ENCODE peak calls at places on chromosomes 7 and 10, in nine cellular contexts. Y, A, K, M, N, D, T, S and G are unnamed samples.

GRCh38 chr7:25820432-25821040 is 331.5 kb upstream of the NFE2L3 start:
- DNase-seq in Y (no peak), A (no peak), K (no peak), M (no peak), N (no peak), D (no peak), T (no peak), S (peak), G (no peak)

GRCh38 chr7:123641901-123642300 is 13.8 kb upstream of the LMOD2 start:
- DNase-seq in Y (no peak), A (no peak), K (no peak), M (no peak), N (no peak), D (no peak), T (no peak), S (no peak), G (no peak)

GRCh38 chr7:26265499-26266075 is 26.1 kb upstream of the SNX10 start:
- DNase-seq in Y (no peak), A (no peak), K (no peak), M (no peak), N (no peak), D (peak), T (no peak), S (no peak), G (no peak)

GRCh38 chr7:24967696-24968095 is 12.3 kb downstream of the OSBPL3 start:
- DNase-seq in Y (no peak), A (no peak), K (no peak), M (no peak), N (no peak), D (no peak), T (no peak), S (no peak), G (no peak)

GRCh38 chr10:21727452-21728168 is 193.6 kb downstream of the MLLT10 start:
- DNase-seq in Y (no peak), A (no peak), K (peak), M (peak), N (no peak), D (peak), T (peak), S (peak), G (no peak)

GRCh38 chr10:42972946-42973345 is 103.9 kb upstream of the RET start:
- DNase-seq in Y (no peak), A (no peak), K (no peak), M (no peak), N (no peak), D (no peak), T (no peak), S (no peak), G (no peak)

GRCh38 chr7:90309872-90310271 is 11.2 kb downstream of the FAM237B start:
- DNase-seq in Y (no peak), A (no peak), K (no peak), M (no peak), N (no peak), D (no peak), T (no peak), S (no peak), G (no peak)

GRCh38 chr10:78307576-78307975 is 273.9 kb downstream of the RPS24 start:
- DNase-seq in Y (no peak), A (no peak), K (no peak), M (no peak), N (no peak), D (no peak), T (no peak), S (no peak), G (no peak)

GRCh38 chr7:87797798-87798403 is 78.3 kb downstream of the SLC25A40 start:
- DNase-seq in Y (peak), A (no peak), K (no peak), M (peak), N (peak), D (peak), T (peak), S (peak), G (peak)

GRCh38 chr7:47344171-47344955 is 237.5 kb downstream of the TNS3 start:
- DNase-seq in Y (no peak), A (no peak), K (peak), M (no peak), N (no peak), D (no peak), T (no peak), S (no peak), G (no peak)

GRCh38 chr10:92867235-92867634 is 18.9 kb downstream of the EXOC6 start:
- DNase-seq in Y (no peak), A (no peak), K (no peak), M (no peak), N (no peak), D (no peak), T (no peak), S (no peak), G (no peak)

GRCh38 chr10:131775833-131776232 is 125.0 kb upstream of the PPP2R2D start:
- DNase-seq in Y (no peak), A (no peak), K (peak), M (no peak), N (no peak), D (no peak), T (no peak), S (no peak), G (no peak)

GRCh38 chr10:126270116-126270515 is 118.2 kb downstream of the ADAM12 start:
- DNase-seq in Y (peak), A (no peak), K (no peak), M (peak), N (no peak), D (peak), T (peak), S (peak), G (no peak)

GRCh38 chr7:42232275-42232674 is 4.7 kb downstream of the GLI3 start:
- DNase-seq in Y (peak), A (no peak), K (no peak), M (peak), N (no peak), D (peak), T (peak), S (peak), G (no peak)

GRCh38 chr10:60098676-60099601 is 192.6 kb upstream of the CCDC6 start:
- DNase-seq in Y (no peak), A (no peak), K (no peak), M (no peak), N (no peak), D (no peak), T (no peak), S (peak), G (no peak)

GRCh38 chr10:11270135-11270857 is 252.6 kb downstream of the CELF2 start:
- DNase-seq in Y (peak), A (peak), K (peak), M (peak), N (peak), D (peak), T (peak), S (peak), G (peak)

GRCh38 chr10:71431216-71431944 is 34.7 kb downstream of the CDH23 start:
- DNase-seq in Y (no peak), A (no peak), K (peak), M (no peak), N (no peak), D (no peak), T (no peak), S (no peak), G (no peak)

GRCh38 chr7:91351374-91351773 is 87.1 kb downstream of the FZD1 start:
- DNase-seq in Y (peak), A (no peak), K (no peak), M (peak), N (no peak), D (no peak), T (no peak), S (peak), G (no peak)

GRCh38 chr7:71935674-71936073 is 476.5 kb downstream of the CALN1 start:
- DNase-seq in Y (no peak), A (no peak), K (no peak), M (no peak), N (no peak), D (no peak), T (no peak), S (no peak), G (no peak)

GRCh38 chr7:22447759-22448158 is 52.2 kb downstream of the STEAP1B start:
- DNase-seq in Y (no peak), A (no peak), K (no peak), M (no peak), N (peak), D (no peak), T (no peak), S (no peak), G (peak)

GRCh38 chr10:75532253-75532924 is 101.0 kb downstream of the LRMDA start:
- DNase-seq in Y (peak), A (no peak), K (no peak), M (peak), N (no peak), D (no peak), T (peak), S (peak), G (no peak)

GRCh38 chr7:151277631-151278030 is 29.1 kb upstream of the SMARCD3 start:
- DNase-seq in Y (no peak), A (no peak), K (no peak), M (no peak), N (no peak), D (no peak), T (no peak), S (no peak), G (no peak)
- H3K4me3 ChIP-seq in Y (no peak), A (peak), K (no peak), M (no peak), N (no peak), D (no peak), T (no peak), S (no peak), G (no peak)

GRCh38 chr7:45131891-45132290 is 20.4 kb upstream of the TBRG4 start:
- DNase-seq in Y (no peak), A (no peak), K (no peak), M (no peak), N (no peak), D (no peak), T (no peak), S (no peak), G (no peak)
- TF ChIP-seq CTCF in Y (no peak), A (no peak), K (no peak), M (no peak), N (no peak), D (no peak), T (no peak), S (no peak), G (no peak)

GRCh38 chr7:16754869-16755317 is 1.3 kb downstream of the TSPAN13 start:
- DNase-seq in Y (peak), A (no peak), K (no peak), M (peak), N (no peak), D (no peak), T (no peak), S (peak), G (no peak)
- H3K4me3 ChIP-seq in Y (peak), A (peak), K (peak), M (peak), N (no peak), D (peak), T (peak), S (peak), G (no peak)

DNA sequence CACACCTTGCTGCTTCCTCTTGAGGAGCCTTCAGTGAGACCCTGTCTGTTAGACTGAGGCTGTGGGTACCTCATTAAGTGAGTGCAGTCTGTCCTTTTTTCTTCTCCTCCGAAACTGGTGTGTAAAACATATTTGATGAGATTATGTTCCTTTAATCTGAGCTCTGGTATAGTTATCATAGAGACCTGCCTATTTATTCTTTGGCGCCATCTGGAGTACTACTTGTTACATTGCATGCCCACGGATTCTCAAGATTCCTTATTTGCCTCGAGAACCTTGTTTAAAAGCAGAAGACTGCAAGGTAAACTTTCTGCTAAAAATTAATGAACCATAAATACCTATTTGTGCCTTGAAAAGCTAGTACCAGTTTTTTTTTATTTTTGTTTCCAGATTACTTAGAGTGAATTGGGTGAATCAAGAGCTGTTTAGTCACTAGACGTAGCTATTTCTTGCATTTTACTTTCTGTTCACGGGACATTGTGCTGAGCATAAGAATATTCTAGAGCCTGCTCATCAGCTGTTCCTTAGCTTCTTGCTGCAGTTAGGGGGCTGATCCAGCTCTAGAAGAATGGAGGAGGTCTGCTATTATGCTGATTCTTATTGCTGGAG is 16.9 kb upstream of the STMP1 start:
- DNase-seq in Y (peak), A (peak), K (no peak), M (no peak), N (no peak), D (peak), T (peak), S (peak), G (no peak)
- TF ChIP-seq CTCF in Y (peak), A (peak), K (no peak), M (peak), N (peak), D (peak), T (peak), S (peak), G (peak)

GRCh38 chr10:114404171-114405010 is at the start of gene AFAP1L2:
- DNase-seq in Y (peak), A (no peak), K (peak), M (no peak), N (no peak), D (peak), T (no peak), S (peak), G (no peak)
- H3K4me3 ChIP-seq in Y (peak), A (peak), K (peak), M (peak), N (peak), D (peak), T (peak), S (peak), G (peak)

GRCh38 chr10:119413738-119414611 is 128.5 kb downstream of the RGS10 start:
- DNase-seq in Y (no peak), A (peak), K (peak), M (peak), N (no peak), D (peak), T (peak), S (no peak), G (no peak)
- TF ChIP-seq CTCF in Y (no peak), A (no peak), K (no peak), M (no peak), N (no peak), D (no peak), T (no peak), S (no peak), G (no peak)

GRCh38 chr10:74151057-74151878 is at the start of gene ADK:
- DNase-seq in Y (peak), A (peak), K (peak), M (peak), N (no peak), D (peak), T (peak), S (peak), G (peak)

GRCh38 chr10:74150151-74151056 is at the start of gene AP3M1:
- DNase-seq in Y (peak), A (peak), K (peak), M (peak), N (peak), D (no peak), T (no peak), S (peak), G (no peak)

GRCh38 chr10:74153676-74154075 is 2.7 kb downstream of the ADK start:
- DNase-seq in Y (no peak), A (no peak), K (no peak), M (no peak), N (no peak), D (peak), T (no peak), S (no peak), G (no peak)

GRCh38 chr10:74151879-74152722 is 1.1 kb downstream of the ADK start:
- DNase-seq in Y (no peak), A (no peak), K (no peak), M (no peak), N (no peak), D (no peak), T (no peak), S (no peak), G (no peak)

DNA sequence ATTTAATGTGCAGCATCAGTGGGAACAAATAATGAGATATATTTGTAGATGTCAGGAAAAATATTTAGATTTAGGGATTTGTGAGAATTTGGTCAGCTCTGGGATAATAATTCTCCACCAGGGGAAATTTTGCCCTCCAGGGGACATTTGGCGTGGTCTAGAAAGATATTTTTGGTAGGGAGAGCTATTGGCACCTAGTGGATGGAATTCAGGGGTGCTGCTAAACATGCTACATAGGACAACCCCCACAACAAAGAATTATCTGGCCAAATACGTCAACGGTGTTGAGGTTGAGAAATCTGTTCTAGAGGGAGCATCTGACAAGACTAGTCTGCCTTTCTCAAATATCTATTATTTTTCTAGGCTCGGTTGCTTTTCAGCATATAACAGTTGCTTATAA is 2.1 kb downstream of the ADK start:
- DNase-seq in Y (peak), A (peak), K (no peak), M (peak), N (no peak), D (peak), T (peak), S (peak), G (no peak)
- H3K4me3 ChIP-seq in Y (peak), A (no peak), K (no peak), M (no peak), N (peak), D (peak), T (no peak), S (peak), G (peak)

GRCh38 chr10:114541081-114541833 is 116.8 kb downstream of the ABLIM1 start:
- DNase-seq in Y (peak), A (peak), K (peak), M (peak), N (no peak), D (peak), T (peak), S (peak), G (no peak)

GRCh38 chr10:114544045-114544659 is 113.9 kb downstream of the ABLIM1 start:
- DNase-seq in Y (peak), A (no peak), K (peak), M (no peak), N (peak), D (no peak), T (no peak), S (peak), G (peak)

GRCh38 chr10:114540191-114540590 is 117.9 kb downstream of the ABLIM1 start:
- DNase-seq in Y (no peak), A (no peak), K (no peak), M (no peak), N (no peak), D (no peak), T (no peak), S (no peak), G (no peak)

GRCh38 chr10:114543456-114543855 is 114.6 kb downstream of the ABLIM1 start:
- DNase-seq in Y (no peak), A (no peak), K (no peak), M (no peak), N (no peak), D (no peak), T (no peak), S (no peak), G (no peak)

GRCh38 chr10:114542373-114542772 is 115.7 kb downstream of the ABLIM1 start:
- DNase-seq in Y (no peak), A (no peak), K (no peak), M (no peak), N (no peak), D (no peak), T (no peak), S (no peak), G (no peak)
- TF ChIP-seq CTCF in Y (no peak), A (no peak), K (no peak), M (no peak), N (no peak), D (no peak), T (no peak), S (no peak), G (no peak)

GRCh38 chr7:81162771-81163525 is 244.1 kb upstream of the SEMA3C start:
- DNase-seq in Y (peak), A (no peak), K (no peak), M (peak), N (no peak), D (no peak), T (no peak), S (peak), G (no peak)
- H3K4me3 ChIP-seq in Y (no peak), A (no peak), K (no peak), M (no peak), N (no peak), D (no peak), T (no peak), S (no peak), G (no peak)

GRCh38 chr10:117555863-117556262 is 13.3 kb downstream of the EMX2 start:
- DNase-seq in Y (no peak), A (no peak), K (no peak), M (no peak), N (no peak), D (no peak), T (no peak), S (no peak), G (no peak)
- TF ChIP-seq CTCF in Y (no peak), A (no peak), K (no peak), M (no peak), N (no peak), D (no peak), T (no peak), S (no peak), G (no peak)